ENCODE peak calls at places on chromosome 10, in four cellular contexts. One of them, this sample, is unnamed.

GRCh38 chr10:101840741-101841453 is 2.7 kb downstream of the KCNIP2 start:
- DNase-seq in hepatocyte: peak; percentile 91
- DNase-seq in PC-3: peak; percentile 85
- DNase-seq in GM23338: peak; percentile 96
- DNase-seq in this sample: peak; percentile 97

GRCh38 chr10:6660460-6660859 is 80.4 kb upstream of the PRKCQ start:
- DNase-seq in PC-3: no peak
- DNase-seq in hepatocyte: no peak
- DNase-seq in GM23338: no peak
- DNase-seq in this sample: no peak

GRCh38 chr10:4488924-4489323 is 337.1 kb upstream of the AKR1E2 start:
- DNase-seq in GM23338: no peak
- DNase-seq in hepatocyte: no peak
- DNase-seq in PC-3: no peak
- DNase-seq in this sample: no peak

GRCh38 chr10:15168296-15168780 is at the start of gene NMT2:
- DNase-seq in PC-3: peak; percentile 65
- DNase-seq in GM23338: peak; percentile 85
- DNase-seq in hepatocyte: no peak
- DNase-seq in this sample: peak; percentile 97

GRCh38 chr10:69428138-69428537 is 11.4 kb upstream of the TACR2 start:
- DNase-seq in PC-3: no peak
- DNase-seq in GM23338: no peak
- DNase-seq in hepatocyte: no peak
- DNase-seq in this sample: no peak

GRCh38 chr10:114694062-114694461 is 36.0 kb upstream of the ABLIM1 start:
- DNase-seq in GM23338: no peak
- DNase-seq in PC-3: peak; percentile 26
- DNase-seq in hepatocyte: no peak
- DNase-seq in this sample: no peak

GRCh38 chr10:62582804-62583208 is 208.6 kb downstream of the ZNF365 start:
- DNase-seq in GM23338: no peak
- DNase-seq in hepatocyte: peak; percentile 30
- DNase-seq in PC-3: peak; percentile 86
- DNase-seq in this sample: no peak

GRCh38 chr10:60870803-60871202 is 73.2 kb downstream of the RHOBTB1 start:
- DNase-seq in hepatocyte: no peak
- DNase-seq in GM23338: no peak
- DNase-seq in PC-3: no peak
- DNase-seq in this sample: no peak

GRCh38 chr10:93180402-93181040 is 106.8 kb downstream of the CYP26A1 start:
- DNase-seq in GM23338: no peak
- DNase-seq in PC-3: no peak
- DNase-seq in hepatocyte: no peak
- DNase-seq in this sample: no peak

GRCh38 chr10:31147220-31147608 is 115.5 kb upstream of the ZNF438 start:
- DNase-seq in GM23338: no peak
- DNase-seq in PC-3: peak; percentile 74
- DNase-seq in hepatocyte: no peak
- DNase-seq in this sample: no peak

GRCh38 chr10:119772347-119772746 is 46.5 kb downstream of the INPP5F start:
- DNase-seq in GM23338: no peak
- DNase-seq in hepatocyte: no peak
- DNase-seq in PC-3: no peak
- DNase-seq in this sample: no peak

GRCh38 chr10:47260505-47261111 is 39.4 kb upstream of the GDF10 start:
- DNase-seq in hepatocyte: no peak
- DNase-seq in GM23338: no peak
- DNase-seq in PC-3: no peak
- DNase-seq in this sample: peak; percentile 20

GRCh38 chr10:27745719-27746363 is at the start of gene MKX:
- DNase-seq in hepatocyte: peak; percentile 69
- DNase-seq in PC-3: peak; percentile 20
- DNase-seq in GM23338: peak; percentile 95
- DNase-seq in this sample: peak; percentile 93

GRCh38 chr10:87675396-87676376 is 16.0 kb downstream of the PAPSS2 start:
- DNase-seq in GM23338: peak; percentile 52
- DNase-seq in PC-3: peak; percentile 82
- DNase-seq in hepatocyte: no peak
- DNase-seq in this sample: no peak

GRCh38 chr10:13684252-13684791 is 97.6 kb downstream of the PRPF18 start:
- DNase-seq in GM23338: no peak
- DNase-seq in PC-3: no peak
- DNase-seq in hepatocyte: no peak
- DNase-seq in this sample: no peak

GRCh38 chr10:91632671-91633550 is at the start of gene PPP1R3C:
- DNase-seq in GM23338: peak; percentile 92
- DNase-seq in hepatocyte: peak; percentile 89
- DNase-seq in PC-3: no peak
- DNase-seq in this sample: peak; percentile 87

GRCh38 chr10:122162566-122163181 is 108.4 kb upstream of the BTBD16 start:
- DNase-seq in PC-3: no peak
- DNase-seq in GM23338: peak; percentile 74
- DNase-seq in hepatocyte: peak; percentile 62
- DNase-seq in this sample: no peak

GRCh38 chr10:112739219-112739969 is 210.7 kb upstream of the TCF7L2 start:
- DNase-seq in hepatocyte: peak; percentile 52
- DNase-seq in GM23338: no peak
- DNase-seq in PC-3: no peak
- DNase-seq in this sample: no peak

GRCh38 chr10:7165500-7166177 is 245.2 kb downstream of the SFMBT2 start:
- DNase-seq in PC-3: no peak
- DNase-seq in hepatocyte: no peak
- DNase-seq in GM23338: no peak
- DNase-seq in this sample: no peak

GRCh38 chr10:116620423-116621400 is at the start of gene PNLIPRP2:
- DNase-seq in hepatocyte: peak; percentile 84
- DNase-seq in GM23338: no peak
- DNase-seq in PC-3: no peak
- DNase-seq in this sample: no peak

GRCh38 chr10:86282664-86283465 is 83.7 kb downstream of the GRID1 start:
- DNase-seq in hepatocyte: no peak
- DNase-seq in PC-3: no peak
- DNase-seq in GM23338: no peak
- DNase-seq in this sample: no peak

GRCh38 chr10:13893926-13894325 is 307.2 kb downstream of the PRPF18 start:
- DNase-seq in PC-3: peak; percentile 65
- DNase-seq in hepatocyte: no peak
- DNase-seq in GM23338: peak; percentile 44
- DNase-seq in this sample: no peak

GRCh38 chr10:11919271-11919670 is 96.1 kb downstream of the PROSER2 start:
- DNase-seq in GM23338: no peak
- DNase-seq in hepatocyte: no peak
- DNase-seq in PC-3: no peak
- DNase-seq in this sample: no peak

GRCh38 chr10:97184971-97185325 is 811 bp downstream of the SLIT1 start:
- DNase-seq in PC-3: no peak
- DNase-seq in hepatocyte: no peak
- DNase-seq in GM23338: peak; percentile 49
- DNase-seq in this sample: peak; percentile 35

GRCh38 chr10:21195149-21195731 is 298.1 kb upstream of the NEBL start:
- DNase-seq in PC-3: peak; percentile 86
- DNase-seq in hepatocyte: no peak
- DNase-seq in GM23338: no peak
- DNase-seq in this sample: no peak

GRCh38 chr10:89283988-89284475 is 17.8 kb upstream of the IFIT2 start:
- DNase-seq in hepatocyte: peak; percentile 78
- DNase-seq in PC-3: peak; percentile 64
- DNase-seq in GM23338: peak; percentile 51
- DNase-seq in this sample: peak; percentile 21

GRCh38 chr10:119391430-119392313 is 150.8 kb downstream of the RGS10 start:
- DNase-seq in PC-3: no peak
- DNase-seq in GM23338: no peak
- DNase-seq in hepatocyte: no peak
- DNase-seq in this sample: no peak

GRCh38 chr10:28278842-28279241 is 24.0 kb downstream of the MPP7 start:
- DNase-seq in PC-3: no peak
- DNase-seq in hepatocyte: no peak
- DNase-seq in GM23338: no peak
- DNase-seq in this sample: no peak

GRCh38 chr10:70456164-70456563 is 14.7 kb upstream of the NODAL start:
- DNase-seq in PC-3: no peak
- DNase-seq in hepatocyte: no peak
- DNase-seq in GM23338: peak; percentile 55
- DNase-seq in this sample: no peak

GRCh38 chr10:70457759-70458305 is 16.4 kb upstream of the NODAL start:
- DNase-seq in GM23338: no peak
- DNase-seq in hepatocyte: no peak
- DNase-seq in PC-3: no peak
- DNase-seq in this sample: no peak

GRCh38 chr10:70459061-70459770 is 17.7 kb upstream of the NODAL start:
- DNase-seq in GM23338: peak; percentile 79
- DNase-seq in hepatocyte: no peak
- DNase-seq in PC-3: no peak
- DNase-seq in this sample: peak; percentile 42

GRCh38 chr10:70458329-70459060 is 17.0 kb upstream of the NODAL start:
- DNase-seq in hepatocyte: peak; percentile 89
- DNase-seq in GM23338: peak; percentile 63
- DNase-seq in PC-3: peak; percentile 89
- DNase-seq in this sample: peak; percentile 72

GRCh38 chr10:70455213-70455630 is 13.7 kb upstream of the NODAL start:
- DNase-seq in hepatocyte: no peak
- DNase-seq in GM23338: peak; percentile 98
- DNase-seq in PC-3: no peak
- DNase-seq in this sample: no peak
- H3K4me1 ChIP-seq in hepatocyte: peaks cover 13% of the 10 kb centered on the region
- H3K4me1 ChIP-seq in GM23338: peaks cover 70% of the 10 kb centered on the region
- H3K4me1 ChIP-seq in PC-3: peaks cover 8% of the 10 kb centered on the region
- H3K4me1 ChIP-seq in this sample: peaks cover 26% of the 10 kb centered on the region

DNA sequence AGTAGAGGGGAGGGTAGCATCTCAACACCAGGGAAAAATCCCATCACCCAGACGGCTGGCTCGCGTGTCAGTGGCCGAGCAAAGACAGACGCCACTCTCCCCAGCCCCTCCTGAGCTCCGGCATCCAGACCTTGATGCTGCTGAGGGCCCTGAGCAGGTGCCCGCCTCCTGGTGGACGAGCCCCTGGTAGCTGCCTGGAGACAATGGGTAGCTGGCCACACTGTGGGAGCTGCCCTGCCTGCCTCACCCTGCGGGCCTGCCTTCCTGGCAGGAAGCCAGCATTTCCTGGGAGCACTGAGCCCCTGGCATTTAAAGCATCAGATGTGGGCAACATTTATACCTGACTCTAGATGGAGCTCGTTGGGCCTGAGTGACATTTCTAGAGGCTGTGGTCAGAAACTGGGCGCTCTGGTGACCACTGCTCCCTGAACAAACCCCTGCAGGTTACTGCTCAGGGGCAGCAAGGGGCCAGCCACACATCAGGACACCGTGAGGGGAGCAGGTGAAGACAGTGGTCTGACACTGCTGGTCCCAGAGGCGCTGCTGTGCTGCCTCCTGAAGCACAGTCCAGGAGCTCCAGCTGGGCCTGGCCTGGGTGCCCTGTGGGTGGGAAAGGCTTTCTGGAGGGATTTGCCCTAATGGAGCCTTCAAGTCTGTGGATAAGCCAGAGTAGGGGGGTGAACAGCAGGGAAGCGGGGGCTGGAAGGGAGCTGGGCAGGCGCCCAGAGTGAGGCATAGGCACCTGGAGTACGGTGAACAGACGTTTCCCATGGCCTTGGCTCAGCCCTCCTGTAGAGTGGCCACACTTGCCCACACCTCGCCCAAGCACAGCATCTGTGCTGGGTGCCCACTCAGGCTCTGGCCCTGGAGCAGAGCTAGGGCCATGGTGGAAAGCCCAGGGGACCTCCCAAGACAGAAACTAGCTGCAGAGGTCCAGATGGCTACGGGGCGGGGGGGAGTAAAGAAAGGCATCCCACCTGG is 138.7 kb downstream of the MAPK8 start:
- DNase-seq in hepatocyte: peak; percentile 10
- DNase-seq in PC-3: peak; percentile 59
- DNase-seq in GM23338: peak; percentile 50
- DNase-seq in this sample: peak; percentile 55
- TF ChIP-seq CTCF in hepatocyte: no peak
- TF ChIP-seq CTCF in PC-3: no peak
- TF ChIP-seq CTCF in GM23338: no peak
- TF ChIP-seq CTCF in this sample: peak; percentile 8

GRCh38 chr10:71392791-71393781 is 3.6 kb upstream of the CDH23 start:
- DNase-seq in GM23338: no peak
- DNase-seq in hepatocyte: no peak
- DNase-seq in PC-3: no peak
- DNase-seq in this sample: no peak
- TF ChIP-seq EZH2phosphoT487 in GM23338: no peak
- TF ChIP-seq EZH2phosphoT487 in hepatocyte: no peak
- TF ChIP-seq EZH2phosphoT487 in PC-3: no peak
- TF ChIP-seq EZH2phosphoT487 in this sample: no peak

GRCh38 chr10:43401627-43402026 is 7.4 kb downstream of the HNRNPF start:
- DNase-seq in hepatocyte: no peak
- DNase-seq in GM23338: peak; percentile 93
- DNase-seq in PC-3: no peak
- DNase-seq in this sample: peak; percentile 79

GRCh38 chr10:43403911-43404674 is 4.9 kb downstream of the HNRNPF start:
- DNase-seq in GM23338: no peak
- DNase-seq in PC-3: peak; percentile 46
- DNase-seq in hepatocyte: no peak
- DNase-seq in this sample: no peak

GRCh38 chr10:43404675-43405221 is 4.2 kb downstream of the HNRNPF start:
- DNase-seq in hepatocyte: no peak
- DNase-seq in GM23338: no peak
- DNase-seq in PC-3: no peak
- DNase-seq in this sample: no peak

GRCh38 chr10:43402176-43402575 is 6.8 kb downstream of the HNRNPF start:
- DNase-seq in GM23338: no peak
- DNase-seq in PC-3: no peak
- DNase-seq in hepatocyte: no peak
- DNase-seq in this sample: no peak

GRCh38 chr10:43402880-43403452 is 6.0 kb downstream of the HNRNPF start:
- DNase-seq in hepatocyte: no peak
- DNase-seq in GM23338: no peak
- DNase-seq in PC-3: no peak
- DNase-seq in this sample: no peak
- H3K4me1 ChIP-seq in hepatocyte: peaks cover 61% of the 10 kb centered on the region
- H3K4me1 ChIP-seq in GM23338: peaks cover 59% of the 10 kb centered on the region
- H3K4me1 ChIP-seq in PC-3: peaks cover 66% of the 10 kb centered on the region
- H3K4me1 ChIP-seq in this sample: peaks cover 43% of the 10 kb centered on the region

DNA sequence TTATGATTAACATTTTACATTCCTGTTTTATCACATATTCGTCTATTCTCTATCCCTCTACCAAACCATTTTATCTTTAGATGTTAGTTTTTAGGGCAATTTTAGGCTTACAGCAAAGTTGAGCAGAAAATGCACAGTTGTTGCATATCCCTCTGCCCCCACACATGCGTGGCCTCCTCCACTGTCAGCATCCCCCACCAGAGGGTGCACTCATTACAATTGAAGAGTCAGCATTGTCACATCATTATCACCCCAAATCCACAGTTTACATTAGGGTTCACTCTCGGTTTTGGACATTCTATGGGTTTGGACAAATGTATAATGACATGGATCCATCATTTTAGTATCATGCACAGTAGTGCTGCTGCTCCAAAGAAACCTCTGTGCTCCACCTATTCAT is 86.4 kb downstream of the WDR37 start:
- DNase-seq in GM23338: peak; percentile 45
- DNase-seq in PC-3: no peak
- DNase-seq in hepatocyte: no peak
- DNase-seq in this sample: peak; percentile 32
- TF ChIP-seq CTCF in GM23338: peak; percentile 64
- TF ChIP-seq CTCF in PC-3: peak; percentile 31
- TF ChIP-seq CTCF in hepatocyte: no peak
- TF ChIP-seq CTCF in this sample: peak; percentile 53

This sample was measured in neural progenitor cell.